ENCODE peak calls at places on chromosome 17, in six cellular contexts. Z is PC-3, I is GM23338, F is GM23248, V is HCT116, J is neural progenitor cell. R is an unnamed sample.
A peak's percentile ranks its signal among the peaks of the same experiment; 100 is the strongest.

GRCh38 chr17:51947160-51947559 is 211.4 kb downstream of the CA10 start:
- DNase-seq in Z (peak; percentile 69), I (no peak), F (no peak), V (no peak), J (no peak), R (no peak)

GRCh38 chr17:82356845-82357355 is 2.1 kb upstream of the TEX19 start:
- DNase-seq in Z (no peak), I (peak; percentile 69), F (no peak), V (no peak), J (peak; percentile 40), R (peak; percentile 67)

GRCh38 chr17:28384281-28385036 is 13.0 kb downstream of the SARM1 start:
- DNase-seq in Z (peak; percentile 66), I (peak; percentile 66), F (peak; percentile 67), V (no peak), J (peak; percentile 52), R (no peak)

GRCh38 chr17:38534498-38534885 is 71.3 kb downstream of the SRCIN1 start:
- DNase-seq in Z (no peak), I (no peak), F (no peak), V (no peak), J (no peak), R (no peak)

GRCh38 chr17:78748730-78749317 is 33.2 kb downstream of the CYTH1 start:
- DNase-seq in Z (peak; percentile 58), I (no peak), F (peak; percentile 86), V (no peak), J (no peak), R (peak; percentile 53)

GRCh38 chr17:62627219-62627903 is at the start of gene MRC2:
- DNase-seq in Z (peak; percentile 58), I (peak; percentile 89), F (peak; percentile 95), V (peak; percentile 31), J (peak; percentile 83), R (no peak)

GRCh38 chr17:71431146-71431545 is 689.7 kb upstream of the SOX9 start:
- DNase-seq in Z (no peak), I (no peak), F (no peak), V (no peak), J (no peak), R (no peak)

GRCh38 chr17:28760561-28760960 is 16.8 kb downstream of the TRAF4 start:
- DNase-seq in Z (no peak), I (no peak), F (no peak), V (no peak), J (no peak), R (no peak)

GRCh38 chr17:2055494-2056220 is 754 bp downstream of the HIC1 start:
- DNase-seq in Z (no peak), I (no peak), F (peak; percentile 71), V (no peak), J (no peak), R (no peak)

GRCh38 chr17:54347495-54347894 is 524.8 kb downstream of the KIF2B start:
- DNase-seq in Z (no peak), I (no peak), F (no peak), V (no peak), J (no peak), R (no peak)

GRCh38 chr17:2755941-2756724 is 6.7 kb upstream of the CCDC92B start:
- DNase-seq in Z (no peak), I (peak; percentile 93), F (peak; percentile 26), V (no peak), J (peak; percentile 86), R (no peak)

GRCh38 chr17:64423881-64424280 is 25.0 kb upstream of the MILR1 start:
- DNase-seq in Z (peak; percentile 62), I (no peak), F (peak; percentile 20), V (no peak), J (no peak), R (no peak)

GRCh38 chr17:72008236-72008874 is 112.5 kb upstream of the SOX9 start:
- DNase-seq in Z (peak; percentile 89), I (no peak), F (no peak), V (no peak), J (no peak), R (no peak)

GRCh38 chr17:79883202-79883601 is 44.0 kb upstream of the CBX4 start:
- DNase-seq in Z (no peak), I (no peak), F (no peak), V (no peak), J (no peak), R (no peak)

GRCh38 chr17:71824671-71825070 is 296.1 kb upstream of the SOX9 start:
- DNase-seq in Z (no peak), I (peak; percentile 7), F (no peak), V (no peak), J (no peak), R (no peak)

GRCh38 chr17:82012482-82013295 is 10.0 kb downstream of the CENPX start:
- DNase-seq in Z (no peak), I (no peak), F (no peak), V (no peak), J (no peak), R (no peak)

GRCh38 chr17:57675988-57676387 is 69.1 kb downstream of the CCDC182 start:
- DNase-seq in Z (no peak), I (no peak), F (no peak), V (no peak), J (no peak), R (no peak)

GRCh38 chr17:45923511-45924268 is 29.3 kb downstream of the MAPT start:
- DNase-seq in Z (no peak), I (no peak), F (peak; percentile 67), V (no peak), J (no peak), R (no peak)

GRCh38 chr17:44968225-44969143 is at the start of gene C1QL1:
- DNase-seq in Z (peak; percentile 96), I (peak; percentile 96), F (peak; percentile 96), V (peak; percentile 61), J (peak; percentile 98), R (peak; percentile 92)

GRCh38 chr17:40349477-40350409 is 14.8 kb downstream of the GJD3 start:
- DNase-seq in Z (peak; percentile 22), I (no peak), F (peak; percentile 36), V (no peak), J (no peak), R (no peak)

GRCh38 chr17:31580331-31581021 is 189.0 kb downstream of the RAB11FIP4 start:
- DNase-seq in Z (peak; percentile 69), I (no peak), F (peak; percentile 95), V (no peak), J (no peak), R (no peak)

GRCh38 chr17:32285286-32285685 is 19.7 kb downstream of the RHBDL3 start:
- DNase-seq in Z (no peak), I (no peak), F (no peak), V (no peak), J (no peak), R (no peak)

GRCh38 chr17:50170662-50171370 is 5.0 kb downstream of the SGCA start:
- DNase-seq in Z (peak; percentile 85), I (no peak), F (no peak), V (no peak), J (no peak), R (no peak)

GRCh38 chr17:14205992-14206461 is 30.6 kb downstream of the CDRT15 start:
- DNase-seq in Z (peak; percentile 99), I (peak; percentile 17), F (no peak), V (peak; percentile 86), J (no peak), R (no peak)

GRCh38 chr17:77735341-77736206 is 222.9 kb upstream of the TNRC6C start:
- DNase-seq in Z (no peak), I (no peak), F (peak; percentile 24), V (no peak), J (peak; percentile 44), R (no peak)

GRCh38 chr17:81685108-81685507 is 1.3 kb downstream of the HGS start:
- DNase-seq in Z (peak; percentile 88), I (no peak), F (peak; percentile 96), V (no peak), J (no peak), R (peak; percentile 31)

GRCh38 chr17:59611503-59611902 is 8.2 kb upstream of the CLTC start:
- DNase-seq in Z (no peak), I (no peak), F (no peak), V (no peak), J (no peak), R (no peak)

GRCh38 chr17:74924250-74924948 is at the start of gene OTOP2:
- DNase-seq in Z (no peak), I (peak; percentile 61), F (no peak), V (no peak), J (peak; percentile 38), R (no peak)
- TF ChIP-seq EZH2phosphoT487 in Z (no peak), I (no peak), F (peak; percentile 28), V (no peak), J (peak; percentile 78), R (no peak)

GRCh38 chr17:48646183-48647102 is 20.3 kb upstream of the HOXB9 start:
- DNase-seq in Z (no peak), I (peak; percentile 68), F (no peak), V (peak; percentile 53), J (peak; percentile 42), R (no peak)

GRCh38 chr17:48647964-48648245 is 21.7 kb upstream of the HOXB9 start:
- DNase-seq in Z (no peak), I (no peak), F (no peak), V (no peak), J (no peak), R (no peak)

GRCh38 chr17:48645639-48646182 is 19.6 kb upstream of the HOXB9 start:
- DNase-seq in Z (no peak), I (no peak), F (no peak), V (no peak), J (no peak), R (no peak)

GRCh38 chr17:48644910-48645557 is 18.9 kb upstream of the HOXB9 start:
- DNase-seq in Z (no peak), I (peak; percentile 3), F (no peak), V (no peak), J (peak; percentile 1), R (no peak)

DNA sequence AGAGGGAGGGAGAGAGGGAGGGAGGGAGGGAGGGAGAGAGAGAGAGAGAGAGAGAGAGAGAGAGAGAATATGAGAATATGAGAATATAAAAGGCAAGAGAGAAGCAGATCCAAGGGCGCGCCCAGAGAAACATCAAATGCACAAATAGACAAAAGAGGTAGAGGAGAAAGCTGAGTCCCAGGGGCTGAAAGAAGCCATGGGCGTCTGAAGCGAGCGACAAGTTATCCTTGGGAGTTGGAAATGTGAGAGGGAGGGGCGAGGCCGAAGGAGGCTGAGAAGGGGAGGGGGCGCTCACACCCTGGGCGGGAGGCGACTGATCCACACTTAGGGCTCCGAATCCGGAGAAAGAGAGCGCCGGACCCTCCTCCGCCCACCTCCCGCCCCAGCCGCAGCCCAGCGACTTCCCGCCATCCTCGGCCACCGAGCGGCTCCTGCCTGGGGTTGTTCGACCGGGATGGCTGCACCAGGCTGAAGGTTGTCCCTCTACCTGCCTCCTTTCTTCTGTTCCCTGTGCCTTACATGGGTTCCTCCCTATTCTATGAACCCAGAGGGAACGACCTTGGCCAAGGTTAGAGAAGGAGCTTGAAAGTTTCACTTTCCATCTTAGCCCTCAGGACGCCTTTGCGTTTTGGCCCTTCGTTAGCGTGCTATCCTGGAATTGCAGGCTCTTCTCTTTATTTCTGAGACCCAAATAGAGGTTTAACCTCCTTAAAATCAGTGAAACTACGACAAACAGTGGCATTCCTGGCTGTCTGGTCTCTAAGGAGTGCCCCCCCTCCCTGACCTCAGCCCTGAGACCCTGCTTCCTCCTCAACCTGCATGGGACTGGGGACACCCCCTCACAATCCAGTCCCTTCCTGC is 21.2 kb upstream of the HOXB9 start:
- DNase-seq in Z (no peak), I (peak; percentile 80), F (peak; percentile 36), V (no peak), J (peak; percentile 45), R (no peak)
- H3K27ac ChIP-seq in Z (no peak overlapping the region), I (no peak overlapping the region), F (no peak overlapping the region), V (peak overlapping the region; percentile 99), J (no peak overlapping the region), R (no peak overlapping the region)

GRCh38 chr17:9020096-9020823 is 1.1 kb upstream of the NTN1 start:
- DNase-seq in Z (no peak), I (no peak), F (no peak), V (no peak), J (no peak), R (no peak)
- TF ChIP-seq EZH2phosphoT487 in Z (no peak), I (no peak), F (no peak), V (no peak), J (no peak), R (no peak)

GRCh38 chr17:42272162-42272561 is 4.0 kb downstream of the STAT5B start:
- DNase-seq in Z (no peak), I (no peak), F (no peak), V (no peak), J (no peak), R (no peak)
- H3K27ac ChIP-seq in Z (no peak overlapping the region), I (no peak overlapping the region), F (no peak overlapping the region), V (no peak overlapping the region), J (no peak overlapping the region), R (no peak overlapping the region)